ENCODE peak calls at places on chromosomes 2 and 18, in four cellular contexts. One of them, this sample, is unnamed. For H3K27me3, the result is how much of the 10 kb centered on the place peaks cover.

GRCh38 chr2:218407717-218408116 is 8.0 kb downstream of the CTDSP1 start:
- DNase-seq in HCT116: no peak
- DNase-seq in HepG2: no peak
- DNase-seq in BE2C: no peak
- DNase-seq in this sample: no peak

GRCh38 chr18:44579028-44579692 is 101.5 kb upstream of the SETBP1 start:
- DNase-seq in HCT116: no peak
- DNase-seq in HepG2: peak
- DNase-seq in BE2C: peak
- DNase-seq in this sample: no peak

GRCh38 chr2:54106631-54107454 is 8.6 kb upstream of the ACYP2 start:
- DNase-seq in HCT116: peak
- DNase-seq in HepG2: peak
- DNase-seq in BE2C: peak
- DNase-seq in this sample: no peak

GRCh38 chr2:101307503-101307902 is 998 bp downstream of the RNF149 start:
- DNase-seq in HCT116: no peak
- DNase-seq in HepG2: no peak
- DNase-seq in BE2C: no peak
- DNase-seq in this sample: no peak

GRCh38 chr18:48832961-48833700 is 117.6 kb downstream of the SMAD7 start:
- DNase-seq in HCT116: peak
- DNase-seq in HepG2: no peak
- DNase-seq in BE2C: no peak
- DNase-seq in this sample: peak

GRCh38 chr2:25071962-25072361 is 30.1 kb downstream of the EFR3B start:
- DNase-seq in HCT116: no peak
- DNase-seq in HepG2: no peak
- DNase-seq in BE2C: no peak
- DNase-seq in this sample: no peak

GRCh38 chr2:231364061-231364460 is 31.4 kb upstream of the B3GNT7 start:
- DNase-seq in HCT116: no peak
- DNase-seq in HepG2: no peak
- DNase-seq in BE2C: no peak
- DNase-seq in this sample: no peak

GRCh38 chr18:32060026-32060425 is 31.6 kb upstream of the RNF138 start:
- DNase-seq in HCT116: no peak
- DNase-seq in HepG2: no peak
- DNase-seq in BE2C: no peak
- DNase-seq in this sample: no peak

GRCh38 chr2:36449943-36450392 is 94.4 kb downstream of the CRIM1 start:
- DNase-seq in HCT116: no peak
- DNase-seq in HepG2: no peak
- DNase-seq in BE2C: no peak
- DNase-seq in this sample: no peak

GRCh38 chr2:118638453-118638852 is 209.0 kb downstream of the EN1 start:
- DNase-seq in HCT116: no peak
- DNase-seq in HepG2: no peak
- DNase-seq in BE2C: no peak
- DNase-seq in this sample: no peak

GRCh38 chr18:22709288-22710060 is 223.7 kb upstream of the RBBP8 start:
- DNase-seq in HCT116: no peak
- DNase-seq in HepG2: no peak
- DNase-seq in BE2C: no peak
- DNase-seq in this sample: no peak

GRCh38 chr2:45190481-45190880 is 181.2 kb upstream of the SIX2 start:
- DNase-seq in HCT116: no peak
- DNase-seq in HepG2: peak
- DNase-seq in BE2C: no peak
- DNase-seq in this sample: no peak

GRCh38 chr2:178508646-178509045 is 28.4 kb downstream of the PLEKHA3 start:
- DNase-seq in HCT116: no peak
- DNase-seq in HepG2: no peak
- DNase-seq in BE2C: no peak
- DNase-seq in this sample: no peak

GRCh38 chr2:239639366-239640185 is 238.8 kb upstream of the HDAC4 start:
- DNase-seq in HCT116: no peak
- DNase-seq in HepG2: no peak
- DNase-seq in BE2C: no peak
- DNase-seq in this sample: no peak

GRCh38 chr2:157698430-157698829 is 69.8 kb upstream of the ACVR1C start:
- DNase-seq in HCT116: no peak
- DNase-seq in HepG2: no peak
- DNase-seq in BE2C: no peak
- DNase-seq in this sample: no peak

GRCh38 chr18:24631238-24632025 is 171.0 kb downstream of the HRH4 start:
- DNase-seq in HCT116: no peak
- DNase-seq in HepG2: no peak
- DNase-seq in BE2C: no peak
- DNase-seq in this sample: no peak

GRCh38 chr2:46268196-46268595 is 29.0 kb upstream of the EPAS1 start:
- DNase-seq in HCT116: no peak
- DNase-seq in HepG2: no peak
- DNase-seq in BE2C: no peak
- DNase-seq in this sample: no peak

GRCh38 chr2:237306083-237306786 is 107.7 kb downstream of the COL6A3 start:
- DNase-seq in HCT116: no peak
- DNase-seq in HepG2: no peak
- DNase-seq in BE2C: no peak
- DNase-seq in this sample: no peak

GRCh38 chr2:109386004-109386695 is 227.6 kb downstream of the SEPTIN10 start:
- DNase-seq in HCT116: no peak
- DNase-seq in HepG2: no peak
- DNase-seq in BE2C: no peak
- DNase-seq in this sample: no peak

GRCh38 chr2:84904151-84904550 is 1.3 kb upstream of the TMSB10 start:
- DNase-seq in HCT116: no peak
- DNase-seq in HepG2: no peak
- DNase-seq in BE2C: no peak
- DNase-seq in this sample: no peak

GRCh38 chr18:74172697-74173433 is 24.5 kb downstream of the TIMM21 start:
- DNase-seq in HCT116: no peak
- DNase-seq in HepG2: no peak
- DNase-seq in BE2C: no peak
- DNase-seq in this sample: no peak

GRCh38 chr2:10972683-10973433 is 61.1 kb downstream of the KCNF1 start:
- DNase-seq in HCT116: no peak
- DNase-seq in HepG2: no peak
- DNase-seq in BE2C: no peak
- DNase-seq in this sample: no peak

GRCh38 chr2:43054367-43054766 is 172.0 kb downstream of the ZFP36L2 start:
- DNase-seq in HCT116: no peak
- DNase-seq in HepG2: no peak
- DNase-seq in BE2C: peak
- DNase-seq in this sample: no peak

GRCh38 chr18:57915848-57916596 is 112.9 kb upstream of the ATP8B1 start:
- DNase-seq in HCT116: no peak
- DNase-seq in HepG2: peak
- DNase-seq in BE2C: peak
- DNase-seq in this sample: no peak

GRCh38 chr18:48238206-48238605 is 171.0 kb downstream of the ZBTB7C start:
- DNase-seq in HCT116: no peak
- DNase-seq in HepG2: no peak
- DNase-seq in BE2C: no peak
- DNase-seq in this sample: no peak

GRCh38 chr18:25047983-25048382 is 304.0 kb downstream of the ZNF521 start:
- DNase-seq in HCT116: no peak
- DNase-seq in HepG2: no peak
- DNase-seq in BE2C: no peak
- DNase-seq in this sample: no peak

GRCh38 chr2:8086796-8087479 is 594.9 kb upstream of the ID2 start:
- DNase-seq in HCT116: no peak
- DNase-seq in HepG2: no peak
- DNase-seq in BE2C: no peak
- DNase-seq in this sample: no peak

GRCh38 chr2:134717706-134718094 is 1.1 kb downstream of the TMEM163 start:
- DNase-seq in HCT116: no peak
- DNase-seq in HepG2: no peak
- DNase-seq in BE2C: no peak
- DNase-seq in this sample: no peak

GRCh38 chr18:31445908-31446307 is 1.6 kb upstream of the DSG3 start:
- DNase-seq in HCT116: no peak
- DNase-seq in HepG2: no peak
- DNase-seq in BE2C: no peak
- DNase-seq in this sample: no peak

GRCh38 chr2:1115843-1116539 is 165.3 kb downstream of the SNTG2 start:
- DNase-seq in HCT116: no peak
- DNase-seq in HepG2: no peak
- DNase-seq in BE2C: no peak
- DNase-seq in this sample: no peak

GRCh38 chr2:60498176-60499081 is 55.0 kb downstream of the BCL11A start:
- DNase-seq in HCT116: no peak
- DNase-seq in HepG2: no peak
- DNase-seq in BE2C: no peak
- DNase-seq in this sample: no peak

GRCh38 chr2:97849881-97850540 is 136.6 kb downstream of the ZAP70 start:
- DNase-seq in HCT116: no peak
- DNase-seq in HepG2: no peak
- DNase-seq in BE2C: no peak
- DNase-seq in this sample: no peak

GRCh38 chr2:170213651-170214050 is 35.7 kb downstream of the MYO3B start:
- DNase-seq in HCT116: no peak
- DNase-seq in HepG2: no peak
- DNase-seq in BE2C: no peak
- DNase-seq in this sample: no peak

GRCh38 chr2:224498991-224499390 is 86.2 kb downstream of the CUL3 start:
- DNase-seq in HCT116: no peak
- DNase-seq in HepG2: no peak
- DNase-seq in BE2C: no peak
- DNase-seq in this sample: no peak

GRCh38 chr2:47300609-47301276 is 102.2 kb upstream of the MSH2 start:
- DNase-seq in HCT116: no peak
- DNase-seq in HepG2: no peak
- DNase-seq in BE2C: no peak
- DNase-seq in this sample: no peak

DNA sequence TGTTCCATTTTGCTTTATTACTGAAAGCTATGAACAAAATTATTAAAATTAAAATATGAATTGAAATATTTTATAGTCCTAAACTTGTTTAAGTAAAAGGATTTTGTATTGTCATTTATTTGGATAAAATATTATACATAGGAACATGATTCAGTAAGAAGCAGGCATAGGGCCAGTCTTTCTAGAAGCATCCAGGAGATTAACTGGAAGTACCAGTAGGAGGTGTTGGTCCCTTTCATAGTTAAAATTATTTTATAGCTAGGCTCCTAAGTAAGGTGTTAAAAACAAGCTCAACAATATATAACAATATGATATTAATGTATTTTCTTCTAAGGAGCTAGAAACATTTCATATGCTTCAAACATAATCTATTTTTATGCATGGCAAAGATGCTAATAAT is 43.7 kb downstream of the FIGN start:
- DNase-seq in HCT116: no peak
- DNase-seq in HepG2: no peak
- DNase-seq in BE2C: no peak
- DNase-seq in this sample: no peak
- TF ChIP-seq CTCF in HCT116: no peak
- TF ChIP-seq CTCF in HepG2: no peak
- TF ChIP-seq CTCF in BE2C: no peak
- TF ChIP-seq CTCF in this sample: no peak

DNA sequence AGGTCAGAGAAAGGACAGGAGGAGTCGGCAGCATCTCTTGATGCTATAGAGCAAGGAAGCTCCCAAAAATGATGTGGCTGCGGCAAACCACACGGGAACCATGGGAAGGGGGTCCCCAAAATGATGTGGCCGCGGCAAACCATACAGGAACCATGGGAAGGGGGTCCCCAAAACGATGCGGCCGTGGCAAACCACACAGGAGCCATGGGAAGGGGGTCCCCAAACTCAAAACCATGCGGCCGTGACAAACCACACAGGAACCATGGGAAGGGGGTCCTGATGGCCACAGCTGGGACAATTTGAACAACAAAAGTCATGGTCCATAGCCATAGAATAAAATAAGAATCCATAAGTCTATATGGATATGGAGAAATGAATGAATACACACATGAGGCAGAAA is 58.4 kb upstream of the GLI2 start:
- DNase-seq in HCT116: no peak
- DNase-seq in HepG2: no peak
- DNase-seq in BE2C: no peak
- DNase-seq in this sample: no peak
- H3K27me3 ChIP-seq in HCT116: under half
- H3K27me3 ChIP-seq in HepG2: half or more
- H3K27me3 ChIP-seq in BE2C: under half
- H3K27me3 ChIP-seq in this sample: under half

DNA sequence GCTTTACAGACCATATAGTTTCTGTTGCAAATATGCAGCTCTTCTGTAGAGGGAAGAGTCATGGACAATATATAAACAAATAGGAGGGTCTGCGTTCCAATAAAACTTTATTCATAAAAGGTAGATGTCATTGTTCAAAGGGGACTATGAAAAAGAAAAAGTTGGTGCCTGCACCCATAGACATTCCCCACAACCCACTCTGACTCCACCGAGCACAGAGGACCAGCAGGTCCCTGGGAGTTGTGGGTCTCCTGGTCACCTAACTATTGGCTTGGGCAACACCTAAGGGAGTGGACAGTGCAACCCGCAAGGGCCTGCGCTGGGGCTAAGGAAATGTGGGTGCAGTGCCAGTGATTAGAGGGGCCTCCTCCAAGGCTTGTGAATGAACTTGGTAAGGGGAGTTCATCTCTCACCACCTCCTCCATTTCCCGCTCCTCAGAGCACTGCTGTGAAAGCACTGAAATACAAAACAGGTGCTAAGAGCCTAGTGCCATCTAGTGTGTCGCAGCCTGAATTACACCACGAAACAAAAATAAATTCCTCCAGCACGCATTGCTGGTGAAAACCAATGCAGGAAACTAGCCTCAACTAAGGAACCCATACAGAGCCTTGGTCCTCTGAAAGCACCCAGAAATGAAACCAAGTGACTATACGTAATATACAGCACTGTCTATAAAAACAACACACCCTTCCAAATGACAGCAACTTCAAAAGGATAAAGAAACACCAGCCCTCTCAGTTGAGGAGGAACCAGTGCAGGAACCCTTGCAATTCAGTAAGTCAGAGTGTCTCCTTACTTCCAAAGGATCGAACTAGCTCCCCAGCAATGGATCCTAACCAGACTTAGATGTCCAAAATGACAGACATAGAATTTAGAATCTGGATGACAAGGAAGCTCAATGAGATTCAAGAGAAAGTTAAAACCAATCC is 166.6 kb downstream of the RNF144A start:
- DNase-seq in HCT116: peak
- DNase-seq in HepG2: peak
- DNase-seq in BE2C: peak
- DNase-seq in this sample: no peak
- TF ChIP-seq CTCF in HCT116: peak
- TF ChIP-seq CTCF in HepG2: peak
- TF ChIP-seq CTCF in BE2C: peak
- TF ChIP-seq CTCF in this sample: no peak

GRCh38 chr18:65762556-65762955 is 11.7 kb downstream of the CDH7 start:
- DNase-seq in HCT116: no peak
- DNase-seq in HepG2: no peak
- DNase-seq in BE2C: no peak
- DNase-seq in this sample: no peak
- H3K27me3 ChIP-seq in HCT116: under half
- H3K27me3 ChIP-seq in HepG2: under half
- H3K27me3 ChIP-seq in BE2C: under half
- H3K27me3 ChIP-seq in this sample: under half